ENCODE peak calls at places on chromosomes 6 and 20, in four cellular contexts. E is CD4-positive, alpha-beta T cell; F is EH; Y is stimulated activated CD8-positive, alpha-beta memory T cell treated with anti-CD3 and anti-CD28 coated beads, Interleukin-2, amount 100 ng/mL, for 1 hour. U is an unnamed sample.

GRCh38 chr6:104860221-104860620 is 502 bp upstream of the HACE1 start:
- DNase-seq in E (no peak), F (no peak), Y (no peak), U (no peak)

GRCh38 chr6:133428299-133428698 is 187.1 kb downstream of the EYA4 start:
- DNase-seq in E (no peak), F (no peak), Y (no peak), U (no peak)

GRCh38 chr6:152401978-152402377 is 235.2 kb downstream of the SYNE1 start:
- DNase-seq in E (no peak), F (peak), Y (no peak), U (no peak)

GRCh38 chr20:32773214-32773613 is 11.0 kb downstream of the DNMT3B start:
- DNase-seq in E (no peak), F (no peak), Y (no peak), U (no peak)

GRCh38 chr6:111782161-111782809 is 91.0 kb downstream of the FYN start:
- DNase-seq in E (no peak), F (no peak), Y (no peak), U (no peak)

GRCh38 chr6:41531591-41532582 is 14.3 kb upstream of the FOXP4 start:
- DNase-seq in E (peak), F (peak), Y (no peak), U (no peak)

GRCh38 chr6:139762587-139763031 is 388.2 kb upstream of the CITED2 start:
- DNase-seq in E (no peak), F (peak), Y (no peak), U (no peak)

GRCh38 chr20:6590891-6591679 is 176.4 kb upstream of the BMP2 start:
- DNase-seq in E (no peak), F (peak), Y (no peak), U (no peak)

GRCh38 chr6:53192590-53193232 is 44.1 kb upstream of the GCM1 start:
- DNase-seq in E (no peak), F (peak), Y (no peak), U (no peak)

GRCh38 chr6:4760773-4761172 is 15.4 kb upstream of the CDYL start:
- DNase-seq in E (no peak), F (no peak), Y (no peak), U (no peak)

GRCh38 chr6:134720353-134721094 is 229.4 kb downstream of the ALDH8A1 start:
- DNase-seq in E (no peak), F (peak), Y (no peak), U (no peak)

GRCh38 chr20:12358006-12358654 is 440.4 kb downstream of the BTBD3 start:
- DNase-seq in E (no peak), F (no peak), Y (no peak), U (no peak)

GRCh38 chr6:93580441-93580840 is 161.1 kb upstream of the EPHA7 start:
- DNase-seq in E (no peak), F (no peak), Y (no peak), U (no peak)

U was measured in ovary.